ENCODE peak calls at places on chromosome 20, in six cellular contexts. One of them, this sample, is unnamed.

GRCh38 chr20:354298-354977 is 7.5 kb downstream of the NRSN2 start:
- DNase-seq in gastrocnemius medialis: peak
- DNase-seq in GM23338: peak
- DNase-seq in transverse colon: peak
- DNase-seq in spleen: peak
- DNase-seq in naive thymus-derived CD4-positive, alpha-beta T cell: peak
- DNase-seq in this sample: peak

GRCh38 chr20:40571625-40572024 is 117.4 kb downstream of the MAFB start:
- DNase-seq in gastrocnemius medialis: peak
- DNase-seq in GM23338: no peak
- DNase-seq in transverse colon: no peak
- DNase-seq in spleen: no peak
- DNase-seq in naive thymus-derived CD4-positive, alpha-beta T cell: no peak
- DNase-seq in this sample: no peak

GRCh38 chr20:2101057-2101934 is at the start of gene STK35:
- DNase-seq in gastrocnemius medialis: peak
- DNase-seq in GM23338: peak
- DNase-seq in transverse colon: peak
- DNase-seq in spleen: no peak
- DNase-seq in naive thymus-derived CD4-positive, alpha-beta T cell: no peak
- DNase-seq in this sample: peak

GRCh38 chr20:52494244-52494643 is 302.7 kb upstream of the ZFP64 start:
- DNase-seq in gastrocnemius medialis: no peak
- DNase-seq in GM23338: no peak
- DNase-seq in transverse colon: no peak
- DNase-seq in spleen: no peak
- DNase-seq in naive thymus-derived CD4-positive, alpha-beta T cell: peak
- DNase-seq in this sample: no peak

GRCh38 chr20:30602424-30602823 is 655.0 kb upstream of the DEFB115 start:
- DNase-seq in gastrocnemius medialis: no peak
- DNase-seq in GM23338: no peak
- DNase-seq in transverse colon: no peak
- DNase-seq in spleen: no peak
- DNase-seq in naive thymus-derived CD4-positive, alpha-beta T cell: no peak
- DNase-seq in this sample: no peak

GRCh38 chr20:62048821-62049291 is 16.8 kb downstream of the TAF4 start:
- DNase-seq in gastrocnemius medialis: peak
- DNase-seq in GM23338: no peak
- DNase-seq in transverse colon: no peak
- DNase-seq in spleen: peak
- DNase-seq in naive thymus-derived CD4-positive, alpha-beta T cell: no peak
- DNase-seq in this sample: no peak

GRCh38 chr20:51660741-51661608 is 107.2 kb downstream of the ATP9A start:
- DNase-seq in gastrocnemius medialis: no peak
- DNase-seq in GM23338: no peak
- DNase-seq in transverse colon: no peak
- DNase-seq in spleen: peak
- DNase-seq in naive thymus-derived CD4-positive, alpha-beta T cell: no peak
- DNase-seq in this sample: no peak

GRCh38 chr20:52457826-52458225 is 266.2 kb upstream of the ZFP64 start:
- DNase-seq in gastrocnemius medialis: no peak
- DNase-seq in GM23338: no peak
- DNase-seq in transverse colon: no peak
- DNase-seq in spleen: no peak
- DNase-seq in naive thymus-derived CD4-positive, alpha-beta T cell: no peak
- DNase-seq in this sample: no peak

GRCh38 chr20:11083841-11084240 is 410.0 kb upstream of the JAG1 start:
- DNase-seq in gastrocnemius medialis: no peak
- DNase-seq in GM23338: no peak
- DNase-seq in transverse colon: no peak
- DNase-seq in spleen: no peak
- DNase-seq in naive thymus-derived CD4-positive, alpha-beta T cell: no peak
- DNase-seq in this sample: no peak

GRCh38 chr20:44495257-44495656 is 19.6 kb downstream of the TTPAL start:
- DNase-seq in gastrocnemius medialis: peak
- DNase-seq in GM23338: no peak
- DNase-seq in transverse colon: no peak
- DNase-seq in spleen: no peak
- DNase-seq in naive thymus-derived CD4-positive, alpha-beta T cell: no peak
- DNase-seq in this sample: no peak
- H3K27ac ChIP-seq in gastrocnemius medialis: peak
- H3K27ac ChIP-seq in GM23338: no peak
- H3K27ac ChIP-seq in transverse colon: no peak
- H3K27ac ChIP-seq in spleen: peak
- H3K27ac ChIP-seq in naive thymus-derived CD4-positive, alpha-beta T cell: no peak
- H3K27ac ChIP-seq in this sample: peak

DNA sequence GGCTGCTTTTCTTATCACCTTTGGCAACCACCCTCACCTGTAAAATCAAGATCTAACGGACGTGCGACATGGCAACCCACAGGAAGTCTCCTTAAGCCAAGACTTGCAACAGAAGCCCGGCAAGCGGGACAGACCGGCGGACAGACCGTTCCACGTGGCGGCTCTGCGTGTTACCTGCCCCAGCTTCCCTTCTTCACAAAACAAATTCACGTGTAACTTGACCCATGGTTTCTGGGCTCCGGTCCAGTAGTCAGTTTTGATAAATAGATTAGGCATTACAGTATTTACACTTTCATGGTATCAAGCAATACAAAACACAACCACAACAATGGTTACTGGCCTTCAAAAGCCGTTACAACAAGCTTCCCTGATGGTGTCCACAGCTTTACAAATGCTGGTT is 133.8 kb downstream of the PRND start:
- DNase-seq in gastrocnemius medialis: no peak
- DNase-seq in GM23338: no peak
- DNase-seq in transverse colon: no peak
- DNase-seq in spleen: no peak
- DNase-seq in naive thymus-derived CD4-positive, alpha-beta T cell: no peak
- DNase-seq in this sample: no peak
- H3K27ac ChIP-seq in gastrocnemius medialis: no peak
- H3K27ac ChIP-seq in GM23338: no peak
- H3K27ac ChIP-seq in transverse colon: no peak
- H3K27ac ChIP-seq in spleen: no peak
- H3K27ac ChIP-seq in naive thymus-derived CD4-positive, alpha-beta T cell: no peak
- H3K27ac ChIP-seq in this sample: no peak

GRCh38 chr20:38412877-38413577 is 22.1 kb downstream of the SNHG17 start:
- DNase-seq in gastrocnemius medialis: no peak
- DNase-seq in GM23338: no peak
- DNase-seq in transverse colon: no peak
- DNase-seq in spleen: no peak
- DNase-seq in naive thymus-derived CD4-positive, alpha-beta T cell: no peak
- DNase-seq in this sample: no peak
- H3K27ac ChIP-seq in gastrocnemius medialis: no peak
- H3K27ac ChIP-seq in GM23338: no peak
- H3K27ac ChIP-seq in transverse colon: no peak
- H3K27ac ChIP-seq in spleen: no peak
- H3K27ac ChIP-seq in naive thymus-derived CD4-positive, alpha-beta T cell: no peak
- H3K27ac ChIP-seq in this sample: peak

GRCh38 chr20:44970243-44970757 is 4.0 kb downstream of the STK4 start:
- DNase-seq in gastrocnemius medialis: no peak
- DNase-seq in GM23338: no peak
- DNase-seq in transverse colon: no peak
- DNase-seq in spleen: no peak
- DNase-seq in naive thymus-derived CD4-positive, alpha-beta T cell: peak
- DNase-seq in this sample: no peak
- H3K27ac ChIP-seq in gastrocnemius medialis: no peak
- H3K27ac ChIP-seq in GM23338: no peak
- H3K27ac ChIP-seq in transverse colon: peak
- H3K27ac ChIP-seq in spleen: peak
- H3K27ac ChIP-seq in naive thymus-derived CD4-positive, alpha-beta T cell: peak
- H3K27ac ChIP-seq in this sample: no peak

GRCh38 chr20:57502331-57502700 is 22.6 kb downstream of the CTCFL start:
- DNase-seq in gastrocnemius medialis: no peak
- DNase-seq in GM23338: no peak
- DNase-seq in transverse colon: no peak
- DNase-seq in spleen: no peak
- DNase-seq in naive thymus-derived CD4-positive, alpha-beta T cell: no peak
- DNase-seq in this sample: no peak
- H3K27ac ChIP-seq in gastrocnemius medialis: no peak
- H3K27ac ChIP-seq in GM23338: no peak
- H3K27ac ChIP-seq in transverse colon: no peak
- H3K27ac ChIP-seq in spleen: no peak
- H3K27ac ChIP-seq in naive thymus-derived CD4-positive, alpha-beta T cell: no peak
- H3K27ac ChIP-seq in this sample: no peak

DNA sequence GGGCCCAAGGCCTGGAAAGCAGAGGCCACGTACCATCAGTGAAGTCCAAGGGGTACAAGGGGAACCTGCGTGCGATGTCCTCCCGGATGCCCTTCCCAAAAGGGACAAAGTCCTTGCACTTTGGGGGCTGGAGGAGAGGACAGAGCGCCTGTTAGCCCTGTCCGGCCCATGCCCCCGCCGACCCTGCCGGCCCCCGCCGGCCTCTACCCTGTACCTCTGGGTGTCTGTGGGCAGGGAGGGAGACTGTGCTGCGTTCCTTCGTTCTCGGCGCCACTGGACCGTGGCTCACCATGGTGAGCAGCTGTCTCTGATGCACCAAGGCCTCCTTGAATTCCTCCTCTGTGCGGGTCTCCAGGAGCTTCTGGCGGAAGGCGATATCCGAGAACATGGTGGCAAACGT is 7.9 kb downstream of the SLC4A11 start:
- DNase-seq in gastrocnemius medialis: no peak
- DNase-seq in GM23338: no peak
- DNase-seq in transverse colon: no peak
- DNase-seq in spleen: peak
- DNase-seq in naive thymus-derived CD4-positive, alpha-beta T cell: no peak
- DNase-seq in this sample: no peak
- H3K27ac ChIP-seq in gastrocnemius medialis: no peak
- H3K27ac ChIP-seq in GM23338: no peak
- H3K27ac ChIP-seq in transverse colon: no peak
- H3K27ac ChIP-seq in spleen: no peak
- H3K27ac ChIP-seq in naive thymus-derived CD4-positive, alpha-beta T cell: no peak
- H3K27ac ChIP-seq in this sample: no peak

This sample was measured in dorsolateral prefrontal cortex.